ENCODE peak calls at places on chromosomes 4 and X, in seven cellular contexts. U is sigmoid colon, H is HepG2, L is GM23338, B is stomach, A is transverse colon, N is SK-N-SH. P is an unnamed sample. For H3K4me1, the result is how much of the 10 kb centered on the place peaks cover.

GRCh38 chrX:20382518-20383291 is 116.0 kb upstream of the RPS6KA3 start:
- DNase-seq in U (no peak), H (peak), L (no peak), B (no peak), A (no peak), N (peak), P (no peak)

GRCh38 chr4:136121431-136121830 is 1410.9 kb downstream of the PCDH18 start:
- DNase-seq in U (no peak), H (no peak), L (no peak), B (no peak), A (no peak), N (no peak), P (no peak)

GRCh38 chr4:90979551-90979950 is 852.4 kb downstream of the CCSER1 start:
- DNase-seq in U (no peak), H (no peak), L (no peak), B (no peak), A (no peak), N (no peak), P (no peak)

GRCh38 chrX:95076449-95076848 is 1402.4 kb downstream of the FAM133A start:
- DNase-seq in U (no peak), H (peak), L (peak), B (no peak), A (no peak), N (peak), P (no peak)

GRCh38 chr4:183746305-183747229 is 87.5 kb downstream of the TRAPPC11 start:
- DNase-seq in U (no peak), H (no peak), L (no peak), B (no peak), A (no peak), N (no peak), P (no peak)

GRCh38 chr4:42710761-42711160 is 53.9 kb upstream of the ATP8A1 start:
- DNase-seq in U (no peak), H (no peak), L (no peak), B (no peak), A (no peak), N (no peak), P (no peak)

GRCh38 chrX:22690116-22690515 is 309.6 kb upstream of the DDX53 start:
- DNase-seq in U (no peak), H (no peak), L (no peak), B (no peak), A (no peak), N (peak), P (no peak)

GRCh38 chr4:182174979-182175378 is 68.2 kb upstream of the TENM3 start:
- DNase-seq in U (no peak), H (no peak), L (no peak), B (no peak), A (no peak), N (no peak), P (no peak)

GRCh38 chrX:6558979-6559378 is 24.1 kb upstream of the VCX3A start:
- DNase-seq in U (no peak), H (no peak), L (no peak), B (no peak), A (no peak), N (no peak), P (no peak)

GRCh38 chr4:60794372-60794771 is 405.8 kb upstream of the ADGRL3 start:
- DNase-seq in U (no peak), H (no peak), L (no peak), B (no peak), A (no peak), N (no peak), P (no peak)

GRCh38 chrX:10986616-10987015 is 124.5 kb upstream of the HCCS start:
- DNase-seq in U (no peak), H (no peak), L (no peak), B (no peak), A (no peak), N (no peak), P (no peak)

GRCh38 chrX:65644621-65645287 is 22.7 kb upstream of the MSN start:
- DNase-seq in U (peak), H (no peak), L (no peak), B (peak), A (peak), N (peak), P (no peak)

GRCh38 chr4:152197211-152197610 is 338.7 kb downstream of the FBXW7 start:
- DNase-seq in U (no peak), H (no peak), L (no peak), B (no peak), A (no peak), N (no peak), P (no peak)

GRCh38 chrX:135484636-135485289 is 35.7 kb upstream of the INTS6L start:
- DNase-seq in U (no peak), H (peak), L (peak), B (no peak), A (no peak), N (peak), P (no peak)

GRCh38 chr4:170068438-170069128 is 21.2 kb downstream of the AADAT start:
- DNase-seq in U (no peak), H (no peak), L (no peak), B (no peak), A (no peak), N (no peak), P (no peak)

GRCh38 chr4:11106190-11106589 is 322.5 kb downstream of the HS3ST1 start:
- DNase-seq in U (no peak), H (no peak), L (no peak), B (no peak), A (no peak), N (no peak), P (no peak)

GRCh38 chr4:139568206-139568969 is 12.4 kb upstream of the SETD7 start:
- DNase-seq in U (no peak), H (no peak), L (peak), B (no peak), A (no peak), N (no peak), P (no peak)

GRCh38 chr4:7192252-7193039 is at the start of gene SORCS2:
- DNase-seq in U (peak), H (peak), L (peak), B (peak), A (peak), N (peak), P (no peak)

GRCh38 chrX:44669626-44670025 is 127.0 kb upstream of the FUNDC1 start:
- DNase-seq in U (no peak), H (no peak), L (no peak), B (no peak), A (no peak), N (no peak), P (no peak)

GRCh38 chrX:31858915-31859314 is 787.1 kb upstream of the FTHL17 start:
- DNase-seq in U (no peak), H (no peak), L (no peak), B (no peak), A (no peak), N (no peak), P (no peak)

GRCh38 chr4:10109995-10110670 is 6.5 kb downstream of the WDR1 start:
- DNase-seq in U (no peak), H (no peak), L (peak), B (no peak), A (no peak), N (no peak), P (no peak)

GRCh38 chr4:58406762-58407161 is 1296.6 kb upstream of the IGFBP7 start:
- DNase-seq in U (no peak), H (no peak), L (no peak), B (no peak), A (no peak), N (no peak), P (no peak)

GRCh38 chr4:95547708-95548471 is 883 bp downstream of the UNC5C start:
- DNase-seq in U (peak), H (no peak), L (peak), B (no peak), A (peak), N (no peak), P (no peak)

GRCh38 chr4:78666830-78667258 is 109.3 kb upstream of the BMP2K start:
- DNase-seq in U (no peak), H (no peak), L (no peak), B (no peak), A (no peak), N (no peak), P (no peak)

GRCh38 chr4:150244600-150244999 is 166.4 kb downstream of the DCLK2 start:
- DNase-seq in U (no peak), H (no peak), L (peak), B (no peak), A (no peak), N (no peak), P (no peak)

GRCh38 chr4:74117024-74117534 is 18.1 kb upstream of the CXCL2 start:
- DNase-seq in U (peak), H (peak), L (no peak), B (peak), A (peak), N (no peak), P (no peak)

GRCh38 chrX:63513825-63514574 is 162.9 kb upstream of the SPIN4 start:
- DNase-seq in U (no peak), H (no peak), L (no peak), B (no peak), A (no peak), N (no peak), P (no peak)

GRCh38 chr4:7280906-7281305 is 88.6 kb downstream of the SORCS2 start:
- DNase-seq in U (no peak), H (no peak), L (no peak), B (no peak), A (no peak), N (no peak), P (no peak)

GRCh38 chrX:82649645-82650044 is 858.4 kb upstream of the POU3F4 start:
- DNase-seq in U (no peak), H (no peak), L (no peak), B (no peak), A (no peak), N (no peak), P (no peak)

GRCh38 chrX:135985123-135985973 is at the start of gene SLC9A6:
- DNase-seq in U (peak), H (peak), L (peak), B (peak), A (peak), N (peak), P (peak)

GRCh38 chr4:74189331-74190043 is 31.6 kb downstream of the MTHFD2L start:
- DNase-seq in U (no peak), H (peak), L (peak), B (no peak), A (no peak), N (peak), P (no peak)

GRCh38 chrX:41922125-41922521 is 1.2 kb downstream of the CASK start:
- DNase-seq in U (no peak), H (no peak), L (no peak), B (no peak), A (no peak), N (peak), P (no peak)

GRCh38 chr4:4284827-4285618 is 4.9 kb downstream of the LYAR start:
- DNase-seq in U (no peak), H (peak), L (no peak), B (no peak), A (peak), N (no peak), P (no peak)

GRCh38 chr4:76758290-76758882 is 139.6 kb downstream of the SOWAHB start:
- DNase-seq in U (no peak), H (peak), L (peak), B (no peak), A (no peak), N (peak), P (no peak)

GRCh38 chr4:138297743-138298405 is 55.7 kb upstream of the SLC7A11 start:
- DNase-seq in U (no peak), H (no peak), L (no peak), B (no peak), A (no peak), N (no peak), P (no peak)

GRCh38 chr4:41061482-41062185 is 152.7 kb downstream of the APBB2 start:
- DNase-seq in U (no peak), H (no peak), L (no peak), B (no peak), A (no peak), N (no peak), P (no peak)

GRCh38 chrX:69024931-69025330 is 140.3 kb downstream of the PJA1 start:
- DNase-seq in U (peak), H (no peak), L (peak), B (peak), A (peak), N (peak), P (peak)

GRCh38 chr4:99661907-99662306 is 4.3 kb upstream of the C4orf54 start:
- DNase-seq in U (no peak), H (no peak), L (no peak), B (no peak), A (no peak), N (no peak), P (no peak)

GRCh38 chr4:99658666-99659065 is 1.0 kb upstream of the C4orf54 start:
- DNase-seq in U (no peak), H (no peak), L (no peak), B (no peak), A (no peak), N (no peak), P (no peak)

GRCh38 chr4:99653921-99654890 is 3.4 kb downstream of the C4orf54 start:
- DNase-seq in U (no peak), H (no peak), L (no peak), B (no peak), A (no peak), N (no peak), P (no peak)

GRCh38 chr4:99655315-99656081 is 2.1 kb downstream of the C4orf54 start:
- DNase-seq in U (peak), H (no peak), L (no peak), B (peak), A (no peak), N (no peak), P (no peak)

GRCh38 chr4:99657801-99658200 is at the start of gene C4orf54:
- DNase-seq in U (no peak), H (no peak), L (no peak), B (no peak), A (no peak), N (no peak), P (no peak)
- TF ChIP-seq POLR2AphosphoS5 in U (no peak), H (no peak), L (no peak), B (no peak), A (no peak), N (no peak), P (no peak)

GRCh38 chr4:108049406-108049805 is 59.7 kb downstream of the HADH start:
- DNase-seq in U (no peak), H (no peak), L (no peak), B (no peak), A (no peak), N (no peak), P (no peak)

GRCh38 chr4:108047199-108047598 is 57.5 kb downstream of the HADH start:
- DNase-seq in U (no peak), H (no peak), L (no peak), B (no peak), A (no peak), N (no peak), P (no peak)

GRCh38 chr4:108048157-108048556 is 58.5 kb downstream of the HADH start:
- DNase-seq in U (no peak), H (no peak), L (no peak), B (no peak), A (no peak), N (no peak), P (no peak)

GRCh38 chr4:108051343-108051742 is 61.7 kb downstream of the HADH start:
- DNase-seq in U (no peak), H (no peak), L (no peak), B (no peak), A (no peak), N (no peak), P (no peak)

GRCh38 chr4:108048997-108049396 is 59.3 kb downstream of the HADH start:
- DNase-seq in U (no peak), H (no peak), L (no peak), B (no peak), A (no peak), N (no peak), P (no peak)
- H3K4me1 ChIP-seq in U (under half), H (under half), L (under half), B (under half), A (under half), N (under half), P (under half)

DNA sequence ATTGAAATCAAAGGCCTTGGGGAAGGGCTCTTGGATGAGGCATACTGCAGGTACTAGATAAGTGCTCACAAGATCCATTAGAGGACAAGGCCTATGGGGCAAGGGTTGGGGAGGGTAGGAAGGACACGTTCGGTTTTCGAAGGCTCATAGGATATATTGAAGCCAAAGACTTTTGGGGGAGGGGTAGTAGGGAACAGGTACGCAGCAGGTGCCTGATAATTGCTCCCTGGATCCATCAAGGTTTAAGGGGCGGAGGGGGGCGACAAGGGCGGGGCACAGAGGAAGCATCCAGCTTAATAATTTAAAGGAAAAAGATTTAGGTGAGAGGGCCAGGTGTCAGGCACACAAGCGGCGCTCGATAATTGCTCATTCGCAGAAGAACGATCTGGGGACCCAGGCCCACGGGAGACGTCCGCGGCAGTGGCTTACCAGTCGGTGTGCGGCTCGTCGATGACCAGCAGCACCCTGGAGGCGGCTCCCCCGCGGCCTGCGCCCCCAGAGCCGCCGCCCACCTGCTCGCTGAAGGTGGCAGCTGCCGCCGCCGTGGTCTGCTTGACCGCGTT is 653 bp downstream of the SYN1 start:
- DNase-seq in U (no peak), H (no peak), L (no peak), B (no peak), A (no peak), N (no peak), P (no peak)
- H3K4me3 ChIP-seq in U (peak), H (no peak), L (peak), B (peak), A (no peak), N (peak), P (peak)

GRCh38 chr4:156223985-156224384 is 270.3 kb upstream of the CTSO start:
- DNase-seq in U (no peak), H (no peak), L (no peak), B (no peak), A (no peak), N (no peak), P (no peak)

GRCh38 chr4:156230151-156230550 is 276.5 kb upstream of the CTSO start:
- DNase-seq in U (no peak), H (no peak), L (no peak), B (no peak), A (no peak), N (no peak), P (no peak)

GRCh38 chr4:156228706-156229105 is 275.0 kb upstream of the CTSO start:
- DNase-seq in U (no peak), H (no peak), L (no peak), B (no peak), A (no peak), N (no peak), P (no peak)

GRCh38 chr4:156227321-156227720 is 273.7 kb upstream of the CTSO start:
- DNase-seq in U (no peak), H (no peak), L (no peak), B (no peak), A (no peak), N (no peak), P (no peak)
- TF ChIP-seq POLR2AphosphoS5 in U (no peak), H (no peak), L (no peak), B (no peak), A (no peak), N (no peak), P (no peak)